ENCODE peak calls at places on chromosomes 4 and X, in four cellular contexts. E is CD8-positive, alpha-beta T cell; C is upper lobe of right lung; F is body of pancreas. J is an unnamed sample.

GRCh38 chrX:6448003-6448402 is 86.9 kb downstream of the VCX3A start:
- DNase-seq in E (no peak), C (no peak), F (peak), J (no peak)

GRCh38 chr4:139609647-139610046 is 53.6 kb upstream of the SETD7 start:
- DNase-seq in F (no peak), E (no peak), C (no peak), J (no peak)

GRCh38 chr4:108317377-108317776 is 148.6 kb upstream of the LEF1 start:
- DNase-seq in E (no peak), F (no peak), C (no peak), J (no peak)

GRCh38 chrX:22300130-22300529 is 27.4 kb downstream of the CBLL2 start:
- DNase-seq in C (no peak), F (peak), E (no peak), J (no peak)

GRCh38 chr4:96175871-96176270 is 336.0 kb downstream of the PDHA2 start:
- DNase-seq in C (no peak), E (no peak), F (no peak), J (no peak)

GRCh38 chrX:63686878-63687714 is 97.9 kb downstream of the ARHGEF9 start:
- DNase-seq in F (peak), C (no peak), E (no peak), J (peak)

GRCh38 chrX:40459576-40460158 is 121.1 kb upstream of the ATP6AP2 start:
- DNase-seq in E (no peak), C (no peak), F (no peak), J (no peak)

GRCh38 chr4:25107827-25108516 is 52.3 kb downstream of the SEPSECS start:
- DNase-seq in F (peak), E (no peak), C (no peak), J (no peak)

GRCh38 chr4:121989715-121990114 is 37.9 kb upstream of the TRPC3 start:
- DNase-seq in F (no peak), C (no peak), E (no peak), J (no peak)

GRCh38 chr4:7650606-7651400 is 216.1 kb upstream of the PSAPL1 start:
- DNase-seq in F (no peak), E (no peak), C (peak), J (no peak)

GRCh38 chr4:165398570-165398969 is 19.8 kb downstream of the CPE start:
- DNase-seq in C (no peak), E (no peak), F (peak), J (no peak)

GRCh38 chrX:46791927-46792825 is 33.3 kb upstream of the SLC9A7 start:
- DNase-seq in C (no peak), F (peak), E (no peak), J (no peak)

GRCh38 chrX:71532753-71533425 is at the start of gene OGT:
- DNase-seq in F (peak), C (peak), E (peak), J (peak)

GRCh38 chrX:71533850-71534515 is 1.1 kb downstream of the OGT start:
- DNase-seq in C (peak), F (peak), E (peak), J (no peak)

GRCh38 chrX:71533514-71533849 is 578 bp downstream of the OGT start:
- DNase-seq in E (no peak), F (no peak), C (no peak), J (no peak)

GRCh38 chrX:71534773-71535544 is 2.1 kb downstream of the OGT start:
- DNase-seq in F (no peak), E (no peak), C (no peak), J (no peak)

GRCh38 chrX:71532078-71532752 is 689 bp upstream of the OGT start:
- DNase-seq in E (peak), F (peak), C (no peak), J (peak)
- TF ChIP-seq CTCF in E (no peak), F (no peak), C (no peak), J (no peak)

GRCh38 chr4:104286867-104287266 is 207.8 kb downstream of the CXXC4 start:
- DNase-seq in E (no peak), F (no peak), C (no peak), J (no peak)

GRCh38 chr4:104279744-104280143 is 214.9 kb downstream of the CXXC4 start:
- DNase-seq in C (no peak), E (no peak), F (no peak), J (no peak)

GRCh38 chr4:104283303-104283702 is 211.4 kb downstream of the CXXC4 start:
- DNase-seq in C (no peak), F (no peak), E (no peak), J (no peak)
- TF ChIP-seq CTCF in C (no peak), F (no peak), E (no peak), J (no peak)

GRCh38 chr4:158208931-158209640 is 1.2 kb upstream of the TMEM144 start:
- DNase-seq in C (no peak), E (no peak), F (no peak), J (no peak)

GRCh38 chr4:158211288-158211687 is 1.0 kb downstream of the TMEM144 start:
- DNase-seq in E (no peak), F (peak), C (no peak), J (peak)

GRCh38 chr4:158209825-158210807 is at the start of gene TMEM144:
- DNase-seq in F (peak), C (peak), E (peak), J (peak)
- TF ChIP-seq CTCF in F (no peak), C (no peak), E (no peak), J (no peak)

DNA sequence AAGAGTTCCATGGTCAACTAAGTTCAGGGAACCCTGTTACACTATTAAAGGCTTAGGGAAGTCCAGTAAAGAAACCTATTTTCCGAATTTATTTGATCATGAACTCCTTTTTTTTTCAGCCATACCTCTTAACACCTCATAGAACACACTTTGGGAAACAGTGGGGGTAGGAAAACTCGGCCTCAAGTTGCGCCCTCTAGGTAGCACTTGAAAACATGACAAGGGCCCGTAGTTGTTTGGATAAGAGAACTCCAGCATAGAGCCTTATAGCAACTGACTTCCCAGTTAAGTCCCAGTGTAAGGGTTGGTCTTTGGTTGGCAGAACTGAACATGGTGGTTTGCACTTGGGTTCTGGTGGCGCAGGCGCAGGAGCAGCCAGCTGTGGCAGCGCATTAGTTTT is 14.4 kb downstream of the OGT start:
- DNase-seq in F (no peak), C (no peak), E (no peak), J (no peak)
- TF ChIP-seq CTCF in F (no peak), C (no peak), E (no peak), J (no peak)

DNA sequence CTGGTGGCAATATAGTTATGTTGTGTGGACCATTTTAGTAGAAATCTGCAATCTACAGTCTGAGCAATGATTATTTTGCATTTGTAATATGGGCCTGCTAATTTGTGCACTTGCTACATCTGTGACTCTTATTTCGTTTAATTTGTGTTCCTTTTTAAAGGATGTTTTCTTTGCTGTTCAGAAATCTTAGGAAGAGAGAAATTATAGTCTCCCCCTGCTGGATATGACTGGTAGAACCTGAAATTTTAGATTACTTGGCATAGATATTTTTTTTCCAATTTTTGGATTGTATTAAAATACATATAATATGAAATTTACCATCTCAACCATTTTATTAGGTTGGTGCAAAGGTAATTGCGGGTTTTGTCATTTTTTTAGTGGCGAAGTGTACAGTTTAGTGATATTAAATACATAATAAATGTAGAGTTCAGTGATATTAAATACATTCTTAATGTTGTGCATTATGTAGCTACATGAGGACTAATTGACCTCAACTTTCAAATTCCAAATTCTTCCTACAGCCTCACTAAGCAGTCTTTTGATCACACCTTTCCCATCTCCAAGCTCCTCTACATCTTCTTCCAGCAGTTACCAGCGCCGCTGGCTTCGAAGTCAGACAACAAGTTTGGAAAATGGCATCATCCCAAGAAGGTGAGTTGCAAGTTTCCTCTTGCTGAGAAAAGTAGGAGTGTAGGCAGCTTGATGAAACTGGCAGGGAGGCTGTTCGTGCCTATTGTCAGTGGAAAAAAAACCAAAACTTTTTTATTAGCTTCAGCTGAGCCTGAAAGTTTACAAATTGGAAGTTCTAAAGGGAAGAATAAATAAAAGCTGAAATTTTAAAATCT is 82.2 kb downstream of the FNIP2 start:
- DNase-seq in C (no peak), F (no peak), E (no peak), J (no peak)
- TF ChIP-seq CTCF in C (peak), F (peak), E (peak), J (peak)

DNA sequence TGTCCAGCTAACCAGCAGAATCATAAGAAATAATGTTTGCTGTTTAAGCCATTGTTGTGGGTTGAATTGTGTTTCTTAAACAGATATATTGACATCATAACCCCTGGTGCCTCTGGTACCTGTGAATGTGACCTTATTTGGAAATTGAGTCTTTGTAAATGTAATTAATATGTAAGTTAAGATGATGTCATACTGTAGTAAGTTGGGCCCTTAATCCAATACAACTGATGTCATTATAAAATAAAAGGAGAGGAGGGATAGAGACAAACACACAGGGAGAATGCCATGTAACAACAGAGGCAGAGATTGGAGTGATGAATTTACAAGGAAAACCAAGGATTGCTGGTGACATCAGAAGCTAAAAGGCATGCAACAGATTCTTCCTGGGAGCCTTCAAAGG is 141.4 kb downstream of the ZIC3 start:
- DNase-seq in E (no peak), F (no peak), C (no peak), J (no peak)
- TF ChIP-seq CTCF in E (no peak), F (no peak), C (no peak), J (no peak)

GRCh38 chrX:53047228-53047627 is 1.4 kb upstream of the GPR173 start:
- DNase-seq in E (no peak), C (no peak), F (no peak), J (no peak)
- TF ChIP-seq CTCF in E (no peak), C (no peak), F (no peak), J (no peak)

GRCh38 chr4:102610007-102610406 is 108.8 kb downstream of the NFKB1 start:
- DNase-seq in C (no peak), E (no peak), F (no peak), J (no peak)
- TF ChIP-seq CTCF in C (no peak), E (no peak), F (no peak), J (no peak)

DNA sequence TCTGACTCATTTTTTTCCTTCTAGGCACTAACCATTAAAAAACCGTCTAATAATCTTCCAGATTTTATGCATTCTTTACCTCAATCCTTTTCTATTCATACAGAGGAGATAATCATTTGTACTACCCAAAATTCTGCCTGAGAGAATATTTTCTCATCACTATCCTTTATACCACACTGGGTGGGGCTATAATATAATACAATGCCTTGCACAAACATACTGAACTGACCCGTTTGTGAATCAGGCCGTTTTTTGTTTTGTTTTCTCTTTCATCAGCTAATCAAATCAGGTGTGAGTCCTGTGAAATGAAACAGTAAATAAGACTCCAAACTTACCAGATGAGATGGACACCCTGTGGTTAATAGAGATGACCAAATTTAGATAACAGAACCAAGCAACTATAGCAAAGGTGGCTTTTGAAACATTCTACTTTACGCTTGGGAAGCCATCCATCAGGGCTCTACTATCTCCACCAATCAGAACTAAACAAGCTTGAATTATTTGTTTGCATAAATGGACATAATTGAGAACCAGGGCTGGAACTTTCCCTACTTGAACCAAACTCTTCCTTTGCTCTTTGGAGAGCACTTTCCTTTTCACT is 573.0 kb downstream of the GABRG1 start:
- DNase-seq in C (no peak), F (no peak), E (no peak), J (no peak)
- TF ChIP-seq CTCF in C (no peak), F (no peak), E (no peak), J (no peak)